ENCODE peak calls at places on chromosomes 12 and 14, in eight cellular contexts. A is tibial artery, L is RWPE2, Q is esophagus squamous epithelium, M is caudate nucleus, J is left ventricle myocardium inferior, E is H9, I is AG04450. D is an unnamed sample.

GRCh38 chr12:128813883-128814282 is 9.9 kb downstream of the SLC15A4 start:
- DNase-seq in L (no peak), A (no peak), J (no peak), E (no peak), I (no peak), M (no peak), Q (no peak), D (no peak)

GRCh38 chr12:57320639-57321038 is 69.7 kb upstream of the STAC3 start:
- DNase-seq in Q (no peak), I (no peak), A (no peak), E (no peak), J (no peak), M (no peak), L (no peak), D (no peak)

GRCh38 chr12:104420868-104421267 is 35.9 kb upstream of the CHST11 start:
- DNase-seq in I (no peak), Q (no peak), M (no peak), E (no peak), L (no peak), J (no peak), A (no peak), D (no peak)

GRCh38 chr12:52354197-52354596 is 13.1 kb downstream of the KRT85 start:
- DNase-seq in E (no peak), J (no peak), A (peak), M (no peak), Q (no peak), I (no peak), L (no peak), D (no peak)

GRCh38 chr12:109729837-109730200 is 16.2 kb downstream of the FAM222A start:
- DNase-seq in Q (no peak), A (peak), E (peak), L (peak), I (no peak), J (peak), M (no peak), D (no peak)

GRCh38 chr12:96698521-96698920 is 208.5 kb upstream of the NEDD1 start:
- DNase-seq in J (no peak), M (no peak), I (no peak), L (no peak), A (no peak), E (no peak), Q (no peak), D (no peak)

GRCh38 chr12:51270847-51271518 is 768 bp upstream of the SMAGP start:
- DNase-seq in M (no peak), J (no peak), I (peak), A (no peak), L (no peak), E (no peak), Q (no peak), D (no peak)

GRCh38 chr14:92696356-92696755 is 52.1 kb downstream of the LGMN start:
- DNase-seq in A (no peak), Q (no peak), M (no peak), E (no peak), I (no peak), L (no peak), J (no peak), D (no peak)

GRCh38 chr12:6020930-6021329 is 75.9 kb upstream of the ANO2 start:
- DNase-seq in I (no peak), M (no peak), J (no peak), Q (no peak), L (no peak), E (no peak), A (no peak), D (peak)

GRCh38 chr14:73463411-73463810 is 5.1 kb upstream of the NUMB start:
- DNase-seq in I (peak), M (no peak), L (no peak), E (no peak), A (peak), J (no peak), Q (no peak), D (peak)

GRCh38 chr14:76884853-76885276 is 58.7 kb downstream of the LRRC74A start:
- DNase-seq in I (no peak), A (no peak), L (no peak), J (peak), Q (no peak), E (peak), M (no peak), D (no peak)

GRCh38 chr14:93787465-93788306 is 599 bp downstream of the PRIMA1 start:
- DNase-seq in M (no peak), I (no peak), L (no peak), E (peak), A (no peak), Q (no peak), J (no peak), D (no peak)

GRCh38 chr12:61629702-61630101 is 630.5 kb upstream of the USP15 start:
- DNase-seq in J (no peak), E (no peak), Q (no peak), M (no peak), I (no peak), L (no peak), A (no peak), D (no peak)

GRCh38 chr14:106872619-106873446 is 1346.5 kb downstream of the TMEM121 start:
- DNase-seq in Q (no peak), I (no peak), A (no peak), J (peak), M (no peak), E (no peak), L (no peak), D (peak)

GRCh38 chr14:102230481-102231210 is 74.3 kb downstream of the MOK start:
- DNase-seq in J (no peak), I (no peak), M (no peak), A (no peak), E (no peak), L (no peak), Q (no peak), D (no peak)

GRCh38 chr12:6699989-6700645 is 498 bp downstream of the PIANP start:
- DNase-seq in M (peak), L (no peak), I (no peak), A (no peak), Q (no peak), E (peak), J (no peak), D (peak)

DNA sequence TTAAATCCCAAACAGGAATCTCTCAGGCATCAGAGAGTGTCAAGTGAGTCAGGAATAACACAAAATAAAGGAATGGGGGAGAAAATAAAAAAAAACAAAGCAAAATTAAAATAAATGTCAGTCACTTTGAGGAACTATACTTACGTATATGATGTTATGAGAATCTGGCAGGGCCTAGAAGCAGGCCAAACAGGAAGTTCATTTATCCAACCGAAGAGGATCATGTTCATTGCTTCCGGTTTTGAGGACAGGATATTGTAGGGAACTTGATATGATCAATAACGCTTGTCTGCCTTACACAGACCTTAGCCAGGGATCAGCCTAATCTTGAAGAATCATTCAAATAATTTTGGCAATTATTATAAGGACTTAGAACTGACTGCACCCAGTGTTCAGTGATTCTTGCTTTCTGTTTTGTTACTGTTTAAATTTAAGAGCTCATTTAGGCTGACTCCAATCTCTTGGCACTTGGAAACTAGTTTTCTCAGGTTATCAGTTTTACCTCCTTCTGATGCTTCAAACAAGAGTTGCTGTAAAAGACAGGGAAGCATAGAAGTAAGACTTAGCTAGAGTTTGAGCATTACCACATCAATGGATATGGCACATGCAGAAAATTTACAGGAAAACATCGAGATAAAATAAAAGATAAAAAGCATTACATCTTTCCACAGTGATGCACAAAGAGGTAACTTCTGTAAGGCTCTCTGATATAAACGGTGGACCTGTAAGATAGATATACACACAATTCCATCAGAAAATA is 53.4 kb downstream of the ZFC3H1 start:
- DNase-seq in I (no peak), A (no peak), E (no peak), M (no peak), Q (no peak), J (no peak), L (no peak), D (no peak)
- H3K27ac ChIP-seq in I (no peak), A (no peak), E (no peak), M (no peak), Q (no peak), J (no peak), L (no peak), D (no peak)

GRCh38 chr12:88417531-88417930 is 162.7 kb downstream of the KITLG start:
- DNase-seq in I (no peak), Q (no peak), E (no peak), J (no peak), L (no peak), M (no peak), A (no peak), D (no peak)

GRCh38 chr12:88420460-88420859 is 159.8 kb downstream of the KITLG start:
- DNase-seq in M (no peak), J (no peak), Q (no peak), L (no peak), E (no peak), A (no peak), I (peak), D (no peak)

GRCh38 chr12:88416786-88417185 is 163.5 kb downstream of the KITLG start:
- DNase-seq in M (no peak), L (no peak), Q (no peak), I (no peak), A (no peak), E (no peak), J (no peak), D (no peak)

GRCh38 chr12:88418856-88419497 is 161.3 kb downstream of the KITLG start:
- DNase-seq in Q (no peak), M (no peak), A (no peak), I (no peak), L (no peak), J (no peak), E (no peak), D (no peak)

GRCh38 chr12:88419794-88420193 is 160.5 kb downstream of the KITLG start:
- DNase-seq in E (no peak), A (no peak), I (no peak), Q (no peak), J (no peak), M (no peak), L (no peak), D (no peak)
- H3K27ac ChIP-seq in E (no peak), A (no peak), I (no peak), Q (peak), J (no peak), M (no peak), L (no peak), D (no peak)

DNA sequence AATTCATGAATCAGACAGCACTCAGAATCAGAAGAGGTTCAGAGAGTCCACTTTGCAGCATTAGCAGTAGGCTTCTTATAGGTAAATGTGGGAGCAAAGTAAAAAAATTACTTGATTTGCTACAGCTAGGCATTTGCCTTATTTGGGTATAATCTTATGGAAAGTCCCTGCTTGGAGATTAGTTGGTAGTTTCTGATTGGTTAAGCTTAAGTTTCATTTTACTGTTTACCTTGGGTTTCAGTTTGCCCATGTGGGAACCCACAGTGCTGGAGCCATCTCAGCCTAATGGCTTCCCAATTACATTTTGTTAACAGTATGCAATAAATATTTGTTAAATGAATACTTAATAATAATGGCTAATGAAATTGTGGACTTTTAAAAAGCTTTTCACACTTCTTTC is 311.0 kb upstream of the FLRT2 start:
- DNase-seq in A (no peak), Q (no peak), L (no peak), J (no peak), I (no peak), M (no peak), E (no peak), D (no peak)
- H3K27ac ChIP-seq in A (no peak), Q (no peak), L (no peak), J (no peak), I (no peak), M (no peak), E (no peak), D (no peak)

GRCh38 chr12:94829552-94829951 is 173.9 kb downstream of the NDUFA12 start:
- DNase-seq in J (no peak), L (no peak), E (no peak), M (no peak), Q (no peak), I (no peak), A (no peak), D (no peak)

GRCh38 chr12:94832105-94832504 is 171.4 kb downstream of the NDUFA12 start:
- DNase-seq in I (no peak), E (no peak), Q (no peak), M (no peak), J (no peak), L (no peak), A (no peak), D (no peak)

GRCh38 chr12:94834036-94834625 is 169.4 kb downstream of the NDUFA12 start:
- DNase-seq in M (no peak), L (no peak), I (no peak), J (no peak), E (no peak), A (no peak), Q (no peak), D (no peak)

GRCh38 chr12:94832780-94833760 is 170.4 kb downstream of the NDUFA12 start:
- DNase-seq in E (peak), A (no peak), M (no peak), Q (no peak), J (no peak), L (no peak), I (no peak), D (peak)

DNA sequence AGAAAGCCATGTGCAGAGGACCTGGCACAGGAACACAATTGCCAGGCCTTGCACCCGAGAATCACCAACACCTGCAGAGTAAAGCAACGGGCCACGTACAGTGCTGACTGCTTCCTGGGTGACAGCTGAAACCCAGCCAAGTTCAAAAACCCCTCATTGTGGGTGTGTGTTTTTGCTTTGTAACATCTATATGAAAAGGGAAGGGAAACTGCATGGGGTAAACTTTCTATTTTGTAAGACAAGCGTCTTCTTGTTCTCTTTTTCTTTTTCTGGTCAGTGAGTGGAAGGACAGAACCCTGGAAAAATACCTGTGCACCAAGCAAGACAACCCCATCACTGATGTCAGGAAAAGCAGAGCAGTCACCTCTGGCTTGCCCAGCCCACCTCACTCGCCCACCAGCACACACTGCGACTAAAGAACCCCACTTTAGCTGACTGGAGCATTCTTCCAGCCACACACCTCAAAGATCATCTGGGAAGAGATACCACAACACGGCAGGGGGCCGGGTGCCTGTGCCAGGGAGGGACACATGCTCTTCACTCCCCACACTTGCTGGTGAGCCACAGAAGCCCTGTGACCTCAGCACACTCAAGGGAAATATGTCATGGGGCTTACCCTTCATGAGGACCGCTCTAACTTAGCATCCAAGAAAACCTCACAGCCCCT is 172.3 kb downstream of the NDUFA12 start:
- DNase-seq in L (no peak), J (no peak), E (no peak), M (no peak), I (no peak), Q (peak), A (no peak), D (no peak)
- H3K27ac ChIP-seq in L (no peak), J (no peak), E (no peak), M (peak), I (no peak), Q (no peak), A (no peak), D (no peak)

GRCh38 chr12:111407371-111408115 is 1.8 kb downstream of the SH2B3 start:
- DNase-seq in J (no peak), A (no peak), L (no peak), E (no peak), I (no peak), M (no peak), Q (no peak), D (no peak)

GRCh38 chr12:111406474-111407370 is 999 bp downstream of the SH2B3 start:
- DNase-seq in E (no peak), A (peak), I (no peak), L (no peak), Q (no peak), M (peak), J (peak), D (no peak)

GRCh38 chr12:111408686-111409402 is 3.1 kb downstream of the SH2B3 start:
- DNase-seq in L (no peak), M (no peak), Q (no peak), J (no peak), E (no peak), A (no peak), I (no peak), D (no peak)

GRCh38 chr12:111409403-111410228 is 3.9 kb downstream of the SH2B3 start:
- DNase-seq in J (peak), I (no peak), E (peak), M (no peak), L (no peak), A (peak), Q (no peak), D (no peak)

DNA sequence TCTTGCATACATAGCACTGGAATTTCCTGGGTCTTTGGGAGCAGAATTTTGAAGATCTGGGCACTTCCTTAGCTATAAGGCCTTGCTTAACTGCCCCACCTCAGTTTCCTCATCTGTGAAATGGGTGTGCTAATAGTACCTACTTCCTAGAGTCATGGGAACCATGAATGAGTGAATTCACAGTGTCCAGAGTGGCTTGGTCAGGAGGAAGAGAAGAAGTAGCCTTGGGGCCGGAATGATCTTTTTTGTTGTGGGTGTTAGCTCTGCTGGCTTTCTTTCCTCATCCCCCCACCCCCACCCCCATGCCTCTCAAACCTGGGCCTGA is 2.4 kb downstream of the SH2B3 start:
- DNase-seq in E (no peak), J (no peak), M (no peak), A (no peak), L (no peak), I (no peak), Q (no peak), D (no peak)
- H3K27ac ChIP-seq in E (no peak), J (peak), M (peak), A (peak), L (peak), I (no peak), Q (peak), D (no peak)

GRCh38 chr12:1925125-1925963 is 6.9 kb upstream of the CACNA2D4 start:
- DNase-seq in A (peak), E (peak), M (no peak), Q (no peak), J (no peak), L (no peak), I (no peak), D (no peak)
- H3K27ac ChIP-seq in A (peak), E (no peak), M (no peak), Q (no peak), J (peak), L (no peak), I (no peak), D (no peak)

GRCh38 chr12:12007713-12008231 is 63.0 kb upstream of the BCL2L14 start:
- DNase-seq in M (no peak), E (no peak), A (no peak), L (no peak), J (no peak), Q (no peak), I (no peak), D (no peak)

GRCh38 chr12:12007001-12007712 is 63.6 kb upstream of the BCL2L14 start:
- DNase-seq in J (no peak), E (no peak), L (no peak), A (no peak), Q (no peak), M (no peak), I (no peak), D (no peak)

GRCh38 chr12:12008232-12008850 is 62.4 kb upstream of the BCL2L14 start:
- DNase-seq in Q (no peak), I (no peak), E (peak), M (no peak), A (no peak), J (no peak), L (no peak), D (no peak)

GRCh38 chr12:12010277-12011031 is 60.3 kb upstream of the BCL2L14 start:
- DNase-seq in L (no peak), A (peak), I (no peak), Q (peak), J (peak), M (peak), E (no peak), D (no peak)

DNA sequence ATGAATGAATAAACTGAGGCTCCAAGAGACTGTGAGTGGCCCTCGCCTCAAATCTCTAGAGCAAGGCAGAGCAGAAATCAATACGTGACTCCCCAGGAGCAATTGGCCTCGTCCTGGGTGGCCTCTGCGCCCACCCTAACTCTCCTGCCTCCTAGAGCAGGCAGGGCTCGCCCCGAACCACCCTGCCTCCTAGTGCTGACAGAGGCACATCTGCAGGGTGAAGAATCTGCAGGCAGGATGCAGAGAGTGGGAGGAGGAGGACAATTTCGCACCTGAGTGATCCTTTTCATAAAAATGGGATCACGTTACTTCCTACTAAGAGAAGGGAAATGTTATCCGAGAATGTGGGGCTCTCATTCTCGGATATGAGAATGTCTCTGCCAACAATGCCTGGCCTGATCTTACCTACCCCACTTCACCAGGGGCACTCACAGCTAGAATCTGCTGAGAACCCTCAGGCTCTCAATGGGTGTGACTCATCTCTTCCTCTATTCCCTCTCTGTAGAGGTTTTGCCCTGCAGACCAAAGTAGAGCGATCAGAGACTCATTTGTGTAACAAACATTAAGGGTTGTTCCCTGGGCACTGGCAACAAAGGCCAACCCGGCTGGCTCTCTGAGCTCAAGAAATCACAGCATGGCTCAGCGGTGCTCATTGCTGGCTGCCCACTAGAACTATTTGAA is 61.7 kb upstream of the BCL2L14 start:
- DNase-seq in E (peak), A (no peak), Q (no peak), L (no peak), J (no peak), M (no peak), I (no peak), D (no peak)
- H3K27ac ChIP-seq in E (peak), A (no peak), Q (no peak), L (no peak), J (no peak), M (no peak), I (no peak), D (no peak)

DNA sequence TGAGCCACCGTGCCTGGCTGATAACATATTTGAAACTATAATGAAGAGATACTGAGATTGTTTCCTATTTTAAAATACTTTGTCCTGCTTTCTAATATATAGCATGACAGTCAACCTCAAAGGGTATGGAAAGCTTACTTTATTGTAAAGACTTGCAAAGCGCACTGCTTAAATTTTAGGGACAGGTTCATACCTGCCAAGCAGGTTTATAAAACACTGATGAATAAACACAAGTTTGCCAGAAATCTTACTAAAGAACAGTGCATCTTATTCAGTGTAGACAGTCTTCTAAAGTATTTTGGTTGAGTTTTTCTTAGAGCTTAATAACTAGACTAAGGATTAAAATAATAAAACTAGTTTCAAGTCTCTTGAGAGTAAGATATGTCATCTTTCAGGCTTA is 4.8 kb downstream of the C12orf71 start:
- DNase-seq in Q (no peak), J (no peak), A (no peak), I (no peak), L (no peak), E (no peak), M (no peak), D (no peak)
- H3K27ac ChIP-seq in Q (peak), J (no peak), A (no peak), I (no peak), L (peak), E (no peak), M (no peak), D (no peak)

D was measured in WERI-Rb-1.